ENCODE peak calls at places on chromosomes 4 and X, in six cellular contexts. E is effector memory CD8-positive, alpha-beta T cell; S is activated CD4-positive, alpha-beta T cell treated with anti-CD3 and anti-CD28 coated beads for 36 hours; M is activated naive CD4-positive, alpha-beta T cell; Y is globus pallidus; A is T-helper 9 cell. D is an unnamed sample.

GRCh38 chr4:52106701-52107100 is 55.6 kb downstream of the SPATA18 start:
- DNase-seq in E (no peak), S (no peak), M (no peak), Y (no peak), A (no peak), D (no peak)

GRCh38 chr4:36064147-36064546 is 180.2 kb downstream of the ARAP2 start:
- DNase-seq in E (no peak), S (no peak), M (no peak), Y (no peak), A (no peak), D (no peak)

GRCh38 chr4:54281060-54281781 is 52.1 kb downstream of the PDGFRA start:
- DNase-seq in E (no peak), S (no peak), M (no peak), Y (peak), A (no peak), D (peak)

GRCh38 chrX:21745756-21746155 is 12.2 kb downstream of the SMPX start:
- DNase-seq in E (peak), S (peak), M (peak), Y (peak), A (peak), D (peak)

GRCh38 chr4:123106741-123107140 is 184.3 kb upstream of the NUDT6 start:
- DNase-seq in E (no peak), S (no peak), M (no peak), Y (no peak), A (no peak), D (no peak)

GRCh38 chrX:45068555-45068954 is 132.1 kb downstream of the DIPK2B start:
- DNase-seq in E (no peak), S (peak), M (no peak), Y (no peak), A (no peak), D (no peak)

GRCh38 chr4:147371661-147372060 is 109.2 kb upstream of the EDNRA start:
- DNase-seq in E (no peak), S (no peak), M (no peak), Y (no peak), A (no peak), D (peak)

GRCh38 chr4:108834787-108835384 is 72.0 kb upstream of the ETNPPL start:
- DNase-seq in E (no peak), S (no peak), M (no peak), Y (peak), A (no peak), D (no peak)

GRCh38 chr4:116881077-116881476 is 204.3 kb downstream of the TRAM1L1 start:
- DNase-seq in E (no peak), S (no peak), M (no peak), Y (no peak), A (no peak), D (no peak)

GRCh38 chr4:77158487-77158861 is 1.5 kb downstream of the CCNG2 start:
- DNase-seq in E (no peak), S (peak), M (peak), Y (no peak), A (no peak), D (no peak)

GRCh38 chr4:18050448-18050847 is 28.9 kb upstream of the LCORL start:
- DNase-seq in E (no peak), S (no peak), M (no peak), Y (no peak), A (no peak), D (no peak)

GRCh38 chr4:93759506-93759905 is 69.0 kb upstream of the ATOH1 start:
- DNase-seq in E (no peak), S (no peak), M (no peak), Y (no peak), A (no peak), D (no peak)

GRCh38 chr4:140806175-140806574 is 50.0 kb upstream of the TBC1D9 start:
- DNase-seq in E (no peak), S (no peak), M (no peak), Y (no peak), A (no peak), D (no peak)

GRCh38 chr4:77007358-77008230 is 58.0 kb downstream of the SEPTIN11 start:
- DNase-seq in E (no peak), S (peak), M (no peak), Y (no peak), A (no peak), D (peak)

GRCh38 chrX:12309733-12310054 is 171.4 kb downstream of the FRMPD4 start:
- DNase-seq in E (no peak), S (no peak), M (no peak), Y (no peak), A (no peak), D (no peak)

GRCh38 chrX:13086076-13086475 is 41.7 kb upstream of the FAM9C start:
- DNase-seq in E (no peak), S (no peak), M (no peak), Y (no peak), A (no peak), D (no peak)

GRCh38 chrX:12799118-12799517 is 7.9 kb downstream of the PRPS2 start:
- DNase-seq in E (no peak), S (no peak), M (no peak), Y (no peak), A (no peak), D (no peak)

GRCh38 chr4:57303012-57303751 is 193.0 kb upstream of the IGFBP7 start:
- DNase-seq in E (no peak), S (no peak), M (no peak), Y (no peak), A (no peak), D (peak)

GRCh38 chrX:68045008-68045577 is 388.2 kb downstream of the OPHN1 start:
- DNase-seq in E (no peak), S (no peak), M (no peak), Y (no peak), A (no peak), D (no peak)

GRCh38 chr4:7658297-7659204 is 223.8 kb upstream of the PSAPL1 start:
- DNase-seq in E (no peak), S (no peak), M (no peak), Y (no peak), A (no peak), D (peak)

GRCh38 chr4:2943364-2944090 is 19.7 kb downstream of the NOP14 start:
- DNase-seq in E (no peak), S (peak), M (no peak), Y (no peak), A (no peak), D (no peak)

GRCh38 chr4:59535541-59535940 is 1664.6 kb upstream of the ADGRL3 start:
- DNase-seq in E (no peak), S (no peak), M (no peak), Y (no peak), A (no peak), D (no peak)

GRCh38 chrX:26747877-26748276 is 531.9 kb downstream of the MAGEB5 start:
- DNase-seq in E (no peak), S (no peak), M (no peak), Y (no peak), A (no peak), D (no peak)

GRCh38 chrX:129731228-129731627 is 7.6 kb upstream of the XPNPEP2 start:
- DNase-seq in E (no peak), S (no peak), M (no peak), Y (no peak), A (no peak), D (no peak)

GRCh38 chr4:66062044-66062443 is 391.8 kb upstream of the EPHA5 start:
- DNase-seq in E (no peak), S (no peak), M (no peak), Y (no peak), A (no peak), D (no peak)

GRCh38 chrX:7027071-7027470 is 120.4 kb upstream of the STS start:
- DNase-seq in E (no peak), S (no peak), M (no peak), Y (no peak), A (no peak), D (no peak)

GRCh38 chr4:10554694-10555093 is 97.5 kb upstream of the ZNF518B start:
- DNase-seq in E (peak), S (peak), M (peak), Y (peak), A (peak), D (peak)

GRCh38 chrX:132219343-132219768 is at the start of gene RAP2C:
- DNase-seq in E (peak), S (peak), M (peak), Y (peak), A (peak), D (no peak)

GRCh38 chrX:68832101-68832416 is 3.2 kb downstream of the EFNB1 start:
- DNase-seq in E (no peak), S (peak), M (no peak), Y (no peak), A (no peak), D (peak)

GRCh38 chrX:155888139-155888538 is 7.0 kb downstream of the VAMP7 start:
- DNase-seq in E (no peak), S (no peak), M (no peak), Y (no peak), A (no peak), D (peak)

GRCh38 chr4:73451404-73451803 is 15.4 kb downstream of the AFP start:
- DNase-seq in E (no peak), S (no peak), M (no peak), Y (no peak), A (no peak), D (peak)

GRCh38 chr4:34932591-34932990 is 1311.7 kb downstream of the ARAP2 start:
- DNase-seq in E (no peak), S (no peak), M (no peak), Y (no peak), A (no peak), D (no peak)

GRCh38 chr4:52751349-52751911 is at the start of gene ERVMER34-1:
- DNase-seq in E (no peak), S (peak), M (no peak), Y (no peak), A (no peak), D (peak)

GRCh38 chr4:81215936-81216335 is 914 bp upstream of the PRKG2 start:
- DNase-seq in E (no peak), S (no peak), M (no peak), Y (no peak), A (no peak), D (no peak)

GRCh38 chrX:12403474-12404082 is 265.3 kb downstream of the FRMPD4 start:
- DNase-seq in E (no peak), S (no peak), M (no peak), Y (no peak), A (no peak), D (no peak)

D was measured in brain microvascular endothelial cell.